ENCODE peak calls at places on chromosomes 5 and 9, in ten cellular contexts. Q, V, S, N, D, B, Y, C, O and I are unnamed samples.

GRCh38 chr5:16593013-16593412 is 23.8 kb downstream of the RETREG1 start:
- DNase-seq in Q (no peak), V (no peak), S (no peak), N (no peak), D (no peak), B (no peak), Y (no peak), C (peak), O (peak), I (no peak)

GRCh38 chr5:132050661-132051371 is 9.6 kb upstream of the IL3 start:
- DNase-seq in Q (no peak), V (no peak), S (no peak), N (no peak), D (no peak), B (no peak), Y (no peak), C (no peak), O (no peak), I (no peak)

GRCh38 chr5:35853652-35854051 is 3.0 kb upstream of the IL7R start:
- DNase-seq in Q (no peak), V (peak), S (no peak), N (peak), D (no peak), B (no peak), Y (no peak), C (no peak), O (no peak), I (no peak)

GRCh38 chr9:70806872-70807271 is 314.5 kb downstream of the TRPM3 start:
- DNase-seq in Q (no peak), V (no peak), S (no peak), N (no peak), D (no peak), B (no peak), Y (no peak), C (no peak), O (no peak), I (no peak)

GRCh38 chr9:81002242-81002641 is 687.1 kb downstream of the TLE1 start:
- DNase-seq in Q (peak), V (no peak), S (no peak), N (no peak), D (peak), B (no peak), Y (no peak), C (peak), O (peak), I (no peak)

GRCh38 chr5:62718368-62718767 is 139.7 kb downstream of the LRRC70 start:
- DNase-seq in Q (peak), V (no peak), S (no peak), N (no peak), D (no peak), B (no peak), Y (no peak), C (peak), O (no peak), I (no peak)

GRCh38 chr5:176875783-176876505 is 23.2 kb downstream of the HK3 start:
- DNase-seq in Q (no peak), V (no peak), S (no peak), N (no peak), D (no peak), B (no peak), Y (no peak), C (no peak), O (no peak), I (no peak)

GRCh38 chr9:123544007-123544827 is 188.2 kb downstream of the CRB2 start:
- DNase-seq in Q (peak), V (peak), S (peak), N (no peak), D (peak), B (peak), Y (no peak), C (peak), O (peak), I (no peak)

GRCh38 chr5:132271251-132272246 is 14.1 kb downstream of the PDLIM4 start:
- DNase-seq in Q (peak), V (no peak), S (peak), N (no peak), D (no peak), B (no peak), Y (no peak), C (no peak), O (no peak), I (no peak)

GRCh38 chr5:90096415-90097081 is 313.0 kb downstream of the CETN3 start:
- DNase-seq in Q (peak), V (peak), S (peak), N (peak), D (peak), B (no peak), Y (peak), C (peak), O (peak), I (no peak)

GRCh38 chr5:38621331-38621730 is 64.9 kb upstream of the LIFR start:
- DNase-seq in Q (no peak), V (no peak), S (peak), N (no peak), D (no peak), B (no peak), Y (no peak), C (no peak), O (no peak), I (no peak)

GRCh38 chr5:150541895-150542294 is 34.0 kb downstream of the NDST1 start:
- DNase-seq in Q (no peak), V (no peak), S (no peak), N (no peak), D (peak), B (no peak), Y (no peak), C (no peak), O (no peak), I (peak)

GRCh38 chr5:35003018-35003957 is 44.5 kb downstream of the AGXT2 start:
- DNase-seq in Q (peak), V (peak), S (peak), N (peak), D (peak), B (peak), Y (no peak), C (peak), O (no peak), I (no peak)

GRCh38 chr5:168092786-168093185 is 198.7 kb upstream of the WWC1 start:
- DNase-seq in Q (no peak), V (no peak), S (no peak), N (no peak), D (no peak), B (no peak), Y (no peak), C (no peak), O (no peak), I (no peak)

GRCh38 chr5:120457839-120458507 is 6.1 kb upstream of the PRR16 start:
- DNase-seq in Q (peak), V (peak), S (peak), N (peak), D (peak), B (peak), Y (no peak), C (peak), O (peak), I (peak)

GRCh38 chr5:167147879-167148278 is 1143.6 kb upstream of the WWC1 start:
- DNase-seq in Q (no peak), V (no peak), S (no peak), N (no peak), D (no peak), B (no peak), Y (no peak), C (no peak), O (no peak), I (no peak)

GRCh38 chr9:130208600-130209347 is 36.6 kb downstream of the NCS1 start:
- DNase-seq in Q (peak), V (no peak), S (peak), N (no peak), D (no peak), B (no peak), Y (no peak), C (no peak), O (no peak), I (no peak)

GRCh38 chr9:132372177-132373095 is 17.6 kb upstream of the SETX start:
- DNase-seq in Q (peak), V (peak), S (no peak), N (peak), D (no peak), B (no peak), Y (no peak), C (peak), O (no peak), I (peak)

GRCh38 chr5:170809551-170809950 is 26.0 kb downstream of the GABRP start:
- DNase-seq in Q (peak), V (peak), S (peak), N (no peak), D (no peak), B (no peak), Y (no peak), C (peak), O (peak), I (no peak)

GRCh38 chr5:180785151-180785781 is 17.3 kb downstream of the MGAT1 start:
- DNase-seq in Q (no peak), V (no peak), S (peak), N (no peak), D (peak), B (no peak), Y (no peak), C (peak), O (peak), I (no peak)

GRCh38 chr9:272251-273213 is 57.9 kb downstream of the DOCK8 start:
- DNase-seq in Q (no peak), V (no peak), S (no peak), N (peak), D (no peak), B (no peak), Y (no peak), C (no peak), O (no peak), I (peak)

GRCh38 chr9:94870793-94871558 is 144.5 kb downstream of the AOPEP start:
- DNase-seq in Q (no peak), V (no peak), S (no peak), N (peak), D (no peak), B (no peak), Y (no peak), C (no peak), O (peak), I (no peak)

GRCh38 chr5:80034962-80035821 is at the start of gene THBS4:
- DNase-seq in Q (peak), V (no peak), S (peak), N (no peak), D (no peak), B (no peak), Y (no peak), C (no peak), O (no peak), I (no peak)

GRCh38 chr5:72799721-72800120 is 16.7 kb upstream of the TNPO1 start:
- DNase-seq in Q (no peak), V (no peak), S (no peak), N (no peak), D (no peak), B (no peak), Y (no peak), C (no peak), O (no peak), I (no peak)

GRCh38 chr9:121499427-121500164 is at the start of gene GGTA1:
- DNase-seq in Q (peak), V (peak), S (peak), N (peak), D (no peak), B (peak), Y (no peak), C (peak), O (peak), I (peak)

GRCh38 chr9:121499177-121499426 is 542 bp downstream of the GGTA1 start:
- DNase-seq in Q (no peak), V (no peak), S (no peak), N (no peak), D (no peak), B (no peak), Y (no peak), C (no peak), O (no peak), I (no peak)

GRCh38 chr9:121498150-121498486 is 1.5 kb downstream of the GGTA1 start:
- DNase-seq in Q (peak), V (peak), S (peak), N (peak), D (peak), B (peak), Y (no peak), C (peak), O (peak), I (no peak)

GRCh38 chr9:121500165-121500478 is 478 bp upstream of the GGTA1 start:
- DNase-seq in Q (no peak), V (no peak), S (peak), N (no peak), D (no peak), B (no peak), Y (no peak), C (no peak), O (no peak), I (no peak)

GRCh38 chr9:121498487-121499176 is 1.0 kb downstream of the GGTA1 start:
- DNase-seq in Q (peak), V (peak), S (no peak), N (peak), D (no peak), B (no peak), Y (no peak), C (peak), O (no peak), I (no peak)
- TF ChIP-seq CTCF in Q (peak), V (no peak), S (no peak), N (no peak), D (no peak), B (no peak), Y (no peak), C (no peak), O (no peak), I (peak)

DNA sequence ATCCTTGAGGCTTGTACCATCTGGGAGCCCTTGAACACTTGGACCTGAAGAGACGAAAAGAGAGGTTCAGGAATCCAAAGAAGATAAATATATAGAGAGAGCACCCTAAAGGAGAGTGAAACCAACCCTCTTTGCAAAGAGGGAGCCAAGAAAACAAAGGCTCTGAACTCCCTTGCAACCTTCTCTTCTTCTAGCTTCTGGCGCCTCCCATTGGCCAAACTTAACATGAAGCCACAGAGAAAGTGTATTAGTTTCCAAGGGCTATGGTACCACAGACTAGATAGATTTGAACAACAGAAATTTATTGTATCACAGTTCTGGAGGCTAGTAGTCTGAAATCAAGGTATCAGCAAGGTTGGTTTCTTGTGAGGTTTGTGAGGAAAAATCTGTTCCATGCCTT is 175.1 kb downstream of the HCN1 start:
- DNase-seq in Q (peak), V (peak), S (no peak), N (no peak), D (peak), B (peak), Y (no peak), C (peak), O (peak), I (no peak)
- TF ChIP-seq CTCF in Q (peak), V (peak), S (no peak), N (no peak), D (no peak), B (peak), Y (no peak), C (peak), O (peak), I (no peak)

GRCh38 chr5:78509884-78510769 is 138.4 kb downstream of the LHFPL2 start:
- DNase-seq in Q (peak), V (peak), S (no peak), N (peak), D (no peak), B (peak), Y (no peak), C (no peak), O (no peak), I (peak)
- TF ChIP-seq CTCF in Q (peak), V (peak), S (no peak), N (no peak), D (no peak), B (peak), Y (no peak), C (peak), O (peak), I (no peak)

GRCh38 chr5:149153751-149154610 is 12.7 kb downstream of the ABLIM3 start:
- DNase-seq in Q (no peak), V (peak), S (peak), N (no peak), D (peak), B (no peak), Y (peak), C (peak), O (peak), I (peak)
- TF ChIP-seq CTCF in Q (no peak), V (no peak), S (no peak), N (no peak), D (no peak), B (no peak), Y (no peak), C (no peak), O (no peak), I (no peak)

GRCh38 chr5:60014331-60014730 is 120.8 kb upstream of the PDE4D start:
- DNase-seq in Q (no peak), V (no peak), S (no peak), N (no peak), D (no peak), B (no peak), Y (no peak), C (no peak), O (no peak), I (no peak)

GRCh38 chr5:60007724-60008123 is 114.2 kb upstream of the PDE4D start:
- DNase-seq in Q (no peak), V (no peak), S (no peak), N (no peak), D (no peak), B (no peak), Y (no peak), C (no peak), O (no peak), I (no peak)

DNA sequence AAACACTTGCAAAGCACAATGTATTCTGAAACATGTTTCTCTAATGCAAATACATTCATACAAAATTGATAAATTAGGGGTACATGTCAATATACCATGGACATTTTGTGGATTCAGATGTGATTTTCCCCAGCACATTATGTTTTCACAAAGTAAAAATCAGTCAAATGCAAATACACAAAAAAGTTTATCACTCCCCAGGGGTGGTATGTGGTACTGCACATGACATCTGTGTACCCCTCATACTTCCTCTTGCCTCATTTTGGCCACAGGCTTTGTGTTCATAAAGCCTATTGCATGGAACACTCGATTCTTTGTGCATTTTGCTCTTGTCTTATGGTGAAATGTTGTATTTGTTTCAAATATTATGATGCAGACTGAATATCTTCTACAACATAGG is 116.8 kb upstream of the PDE4D start:
- DNase-seq in Q (no peak), V (no peak), S (no peak), N (no peak), D (no peak), B (no peak), Y (no peak), C (no peak), O (no peak), I (no peak)
- TF ChIP-seq CTCF in Q (peak), V (no peak), S (no peak), N (no peak), D (no peak), B (peak), Y (no peak), C (peak), O (no peak), I (peak)

GRCh38 chr5:18379189-18379588 is 744.9 kb downstream of the TAF11L14 start:
- DNase-seq in Q (no peak), V (no peak), S (no peak), N (no peak), D (no peak), B (no peak), Y (no peak), C (no peak), O (no peak), I (no peak)
- TF ChIP-seq CTCF in Q (no peak), V (no peak), S (no peak), N (no peak), D (no peak), B (no peak), Y (no peak), C (no peak), O (no peak), I (no peak)